ENCODE peak calls at places on chromosome 21, in seven cellular contexts. Q is fibroblast of pulmonary artery, C is left lung, H is GM13976, P is left ventricle myocardium inferior, J is Calu3, D is gastrocnemius medialis. F is an unnamed sample.

GRCh38 chr21:29920938-29921337 is 18.9 kb downstream of the GRIK1 start:
- DNase-seq in Q (no peak), C (no peak), H (no peak), P (no peak), J (no peak), D (no peak), F (no peak)

GRCh38 chr21:43591468-43592050 is 67.7 kb downstream of the HSF2BP start:
- DNase-seq in Q (peak), C (no peak), H (no peak), P (no peak), J (no peak), D (no peak), F (no peak)

GRCh38 chr21:25908495-25908894 is 173.7 kb downstream of the GABPA start:
- DNase-seq in Q (no peak), C (no peak), H (no peak), P (no peak), J (no peak), D (no peak), F (no peak)

GRCh38 chr21:28684351-28684750 is 308.3 kb downstream of the LTN1 start:
- DNase-seq in Q (no peak), C (no peak), H (no peak), P (no peak), J (no peak), D (no peak), F (no peak)

GRCh38 chr21:46439906-46440305 is 18.8 kb upstream of the DIP2A start:
- DNase-seq in Q (no peak), C (no peak), H (no peak), P (no peak), J (no peak), D (no peak), F (no peak)

GRCh38 chr21:14982336-14982735 is 82.5 kb downstream of the NRIP1 start:
- DNase-seq in Q (no peak), C (no peak), H (no peak), P (no peak), J (no peak), D (no peak), F (no peak)

GRCh38 chr21:28773036-28773435 is 219.6 kb downstream of the LTN1 start:
- DNase-seq in Q (no peak), C (no peak), H (no peak), P (no peak), J (no peak), D (no peak), F (no peak)

GRCh38 chr21:38325761-38326420 is 69.1 kb downstream of the KCNJ15 start:
- DNase-seq in Q (no peak), C (no peak), H (no peak), P (no peak), J (no peak), D (no peak), F (no peak)

GRCh38 chr21:45874716-45875415 is 106.7 kb upstream of the COL6A1 start:
- DNase-seq in Q (peak), C (peak), H (no peak), P (no peak), J (no peak), D (peak), F (no peak)

DNA sequence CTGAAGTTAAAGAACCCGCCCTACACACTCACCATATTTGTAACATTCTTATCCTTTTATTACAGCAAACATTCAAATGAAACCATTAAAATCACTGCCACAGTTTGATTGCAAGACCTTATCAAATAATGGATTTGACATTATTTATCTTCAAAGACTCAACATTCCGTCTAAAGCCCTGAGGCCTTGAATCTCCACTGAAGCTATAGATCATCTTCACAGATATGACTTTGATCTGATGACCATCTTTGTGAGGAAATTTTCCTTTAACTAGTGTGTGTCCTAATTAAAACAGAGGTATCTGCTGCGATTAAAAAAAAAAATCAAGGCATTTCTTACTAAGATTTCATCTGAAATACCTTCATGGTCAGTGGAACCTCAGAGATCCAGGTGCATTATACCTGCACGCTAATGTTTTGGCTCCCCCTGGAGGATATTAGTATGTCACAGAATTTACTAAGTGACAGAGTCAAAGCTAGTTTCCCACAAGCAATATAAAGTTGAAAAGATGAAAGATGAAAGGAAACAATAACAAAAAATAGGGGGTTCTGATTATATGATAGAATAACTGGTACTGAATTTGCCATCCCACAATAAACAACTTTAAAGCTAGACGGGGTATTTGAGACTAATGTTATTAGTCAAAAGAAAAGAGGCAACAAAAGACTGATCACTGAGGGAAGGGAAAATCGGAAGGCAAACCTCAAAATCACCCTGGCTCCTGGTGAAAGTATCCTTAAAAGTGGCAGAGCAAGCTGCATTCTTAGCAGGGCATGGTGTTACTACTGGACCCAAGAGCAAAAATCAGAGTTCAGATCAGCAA is 923.4 kb downstream of the NCAM2 start:
- DNase-seq in Q (peak), C (no peak), H (no peak), P (no peak), J (no peak), D (no peak), F (no peak)
- TF ChIP-seq CTCF in Q (peak), C (no peak), H (peak), P (peak), J (no peak), D (peak), F (peak)

DNA sequence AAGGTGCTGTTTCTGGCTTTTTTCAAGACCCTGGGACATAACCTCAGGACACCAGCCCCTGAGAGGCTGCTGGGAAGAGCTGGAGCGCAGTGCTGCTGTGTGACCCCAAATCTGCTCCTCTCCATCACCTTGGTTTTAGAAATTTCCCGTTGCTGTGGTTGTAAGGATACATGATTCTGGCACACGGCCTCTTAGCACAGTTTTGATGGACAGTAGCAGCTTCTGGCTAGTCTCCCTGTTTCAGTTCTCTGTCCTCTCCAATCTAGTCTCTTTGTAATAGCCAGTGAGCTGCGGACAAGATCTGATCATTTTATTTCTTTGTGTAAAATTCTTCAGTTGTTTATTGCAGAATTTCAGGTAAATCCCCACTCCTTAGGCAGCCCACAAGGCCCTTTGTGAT is 3.1 kb downstream of the CLIC6 start:
- DNase-seq in Q (no peak), C (no peak), H (no peak), P (no peak), J (no peak), D (no peak), F (no peak)
- TF ChIP-seq CTCF in Q (no peak), C (no peak), H (no peak), P (no peak), J (no peak), D (no peak), F (no peak)

GRCh38 chr21:33894736-33895288 is 20.8 kb downstream of the ATP5PO start:
- DNase-seq in Q (peak), C (peak), H (peak), P (peak), J (peak), D (peak), F (peak)
- TF ChIP-seq CTCF in Q (peak), C (peak), H (peak), P (peak), J (peak), D (peak), F (peak)

DNA sequence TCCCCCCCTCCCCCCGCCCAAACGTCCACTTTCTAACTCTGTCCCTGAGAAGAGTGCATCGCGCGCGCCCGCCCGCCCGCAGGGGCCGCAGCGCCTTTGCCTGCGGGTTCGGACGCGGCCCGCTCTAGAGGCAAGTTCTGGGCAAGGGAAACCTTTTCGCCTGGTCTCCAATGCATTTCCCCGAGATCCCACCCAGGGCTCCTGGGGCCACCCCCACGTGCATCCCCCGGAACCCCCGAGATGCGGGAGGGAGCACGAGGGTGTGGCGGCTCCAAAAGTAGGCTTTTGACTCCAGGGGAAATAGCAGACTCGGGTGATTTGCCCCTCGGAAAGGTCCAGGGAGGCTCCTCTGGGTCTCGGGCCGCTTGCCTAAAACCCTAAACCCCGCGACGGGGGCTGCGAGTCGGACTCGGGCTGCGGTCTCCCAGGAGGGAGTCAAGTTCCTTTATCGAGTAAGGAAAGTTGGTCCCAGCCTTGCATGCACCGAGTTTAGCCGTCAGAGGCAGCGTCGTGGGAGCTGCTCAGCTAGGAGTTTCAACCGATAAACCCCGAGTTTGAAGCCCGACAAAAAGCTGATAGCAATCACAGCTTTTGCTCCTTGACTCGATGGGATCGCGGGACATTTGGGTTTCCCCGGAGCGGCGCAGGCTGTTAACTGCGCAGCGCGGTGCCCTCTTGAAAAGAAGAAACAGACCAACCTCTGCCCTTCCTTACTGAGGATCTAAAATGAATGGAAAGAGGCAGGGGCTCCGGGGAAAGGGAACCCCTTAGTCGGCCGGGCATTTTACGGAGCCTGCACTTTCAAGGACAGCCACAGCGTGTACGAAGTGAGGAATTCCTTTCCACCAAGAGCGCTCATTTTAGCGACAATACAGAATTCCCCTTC is 158.1 kb downstream of the RUNX1 start:
- DNase-seq in Q (peak), C (peak), H (peak), P (peak), J (peak), D (peak), F (no peak)
- TF ChIP-seq CTCF in Q (no peak), C (no peak), H (no peak), P (no peak), J (no peak), D (no peak), F (no peak)

DNA sequence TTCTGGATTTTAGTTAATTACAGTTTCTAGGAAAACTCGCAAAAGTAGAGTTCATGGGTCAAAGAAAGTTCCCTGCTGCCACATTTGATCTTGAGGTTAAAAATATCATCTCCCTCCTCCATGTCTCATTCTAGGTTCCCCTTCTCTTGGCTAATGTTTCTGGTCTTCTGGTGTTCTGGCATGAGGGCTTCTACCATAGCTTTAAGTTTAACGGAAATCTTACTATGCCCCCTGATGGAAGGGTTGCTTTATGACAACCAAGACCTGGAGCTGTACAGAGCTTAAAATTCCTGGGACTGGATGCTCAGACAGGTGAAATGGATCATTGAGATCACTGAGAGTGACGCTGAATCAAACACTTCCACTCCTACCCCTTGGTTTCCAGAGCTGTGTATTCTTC is 1881.7 kb downstream of the MRPL39 start:
- DNase-seq in Q (no peak), C (no peak), H (no peak), P (no peak), J (no peak), D (no peak), F (no peak)
- TF ChIP-seq CTCF in Q (no peak), C (no peak), H (no peak), P (no peak), J (no peak), D (no peak), F (no peak)

F was measured in GM20000.